ENCODE peak calls at places on chromosome 3, in ten cellular contexts. T is GM04503; S is uterus; O is H9; L is stimulated activated CD4-positive, alpha-beta T cell treated with anti-CD3 and anti-CD28 coated beads, Interleukin-2, amount 100 ng/mL, for 48 hours; V is NCI-H524; X is amygdala; K is Right ventricle myocardium inferior; Q is psoas muscle; J is NCI-H460. P is an unnamed sample.

GRCh38 chr3:18445421-18446066 is 20.4 kb upstream of the SATB1 start:
- DNase-seq in X (no peak), S (peak; percentile 21), K (no peak), J (no peak), V (peak; percentile 4), T (no peak), Q (no peak), O (no peak), L (peak; percentile 56), P (no peak)

GRCh38 chr3:192409203-192409837 is 318.0 kb downstream of the FGF12 start:
- DNase-seq in O (peak; percentile 76), V (peak; percentile 73), L (no peak), X (no peak), J (no peak), T (no peak), K (no peak), Q (peak; percentile 65), S (no peak), P (peak; percentile 21)

GRCh38 chr3:123833398-123833785 is 50.7 kb downstream of the MYLK start:
- DNase-seq in J (no peak), V (no peak), X (no peak), S (no peak), T (no peak), O (no peak), K (no peak), L (no peak), Q (no peak), P (no peak)

GRCh38 chr3:35965908-35966307 is 326.6 kb downstream of the ARPP21 start:
- DNase-seq in J (peak; percentile 14), Q (no peak), T (peak; percentile 4), K (no peak), V (peak; percentile 54), L (no peak), S (no peak), X (no peak), O (no peak), P (no peak)

GRCh38 chr3:179026636-179027035 is 45.0 kb downstream of the ZMAT3 start:
- DNase-seq in V (no peak), X (no peak), J (no peak), K (no peak), L (no peak), S (no peak), Q (no peak), O (no peak), T (no peak), P (no peak)

GRCh38 chr3:183324083-183324482 is 71.0 kb downstream of the B3GNT5 start:
- DNase-seq in T (no peak), Q (no peak), L (no peak), V (no peak), O (no peak), K (no peak), J (no peak), S (no peak), X (no peak), P (no peak)

GRCh38 chr3:107877936-107878335 is 212.9 kb downstream of the CD47 start:
- DNase-seq in J (no peak), L (no peak), K (no peak), O (no peak), Q (no peak), T (no peak), X (no peak), S (no peak), V (no peak), P (no peak)

GRCh38 chr3:50466177-50466576 is 37.3 kb downstream of the CACNA2D2 start:
- DNase-seq in T (no peak), Q (no peak), X (no peak), J (no peak), S (no peak), O (no peak), K (no peak), L (no peak), V (peak; percentile 52), P (no peak)

GRCh38 chr3:45972534-45973402 is 22.9 kb downstream of the FYCO1 start:
- DNase-seq in V (no peak), K (no peak), O (no peak), J (no peak), Q (no peak), S (peak; percentile 39), T (peak; percentile 71), X (no peak), L (no peak), P (peak; percentile 30)

GRCh38 chr3:10566451-10566850 is 61.1 kb upstream of the ATP2B2 start:
- DNase-seq in S (no peak), T (no peak), J (no peak), O (no peak), L (no peak), X (no peak), V (no peak), Q (no peak), K (no peak), P (no peak)

GRCh38 chr3:58173670-58174472 is 36.9 kb downstream of the DNASE1L3 start:
- DNase-seq in J (no peak), K (no peak), T (no peak), X (no peak), L (no peak), S (no peak), V (peak; percentile 73), O (peak; percentile 80), Q (no peak), P (no peak)

GRCh38 chr3:149819432-149819831 is 6.4 kb downstream of the RNF13 start:
- DNase-seq in Q (no peak), V (no peak), L (no peak), X (no peak), S (no peak), J (no peak), O (no peak), K (no peak), T (no peak), P (no peak)

GRCh38 chr3:61954097-61954528 is 392.7 kb downstream of the PTPRG start:
- DNase-seq in J (no peak), K (no peak), Q (no peak), O (no peak), S (no peak), X (no peak), L (no peak), T (no peak), V (no peak), P (no peak)

GRCh38 chr3:148604270-148605085 is 93.2 kb upstream of the AGTR1 start:
- DNase-seq in S (no peak), V (no peak), O (no peak), K (no peak), J (no peak), X (no peak), Q (peak; percentile 70), L (no peak), T (no peak), P (no peak)

GRCh38 chr3:147391726-147392082 is 14.6 kb downstream of the ZIC4 start:
- DNase-seq in L (no peak), T (no peak), Q (no peak), X (no peak), J (no peak), K (no peak), V (no peak), O (no peak), S (no peak), P (no peak)

GRCh38 chr3:16329792-16330061 is 64.7 kb downstream of the OXNAD1 start:
- DNase-seq in Q (no peak), O (no peak), V (no peak), K (no peak), X (no peak), T (no peak), S (no peak), L (no peak), J (no peak), P (no peak)

GRCh38 chr3:10945683-10946287 is 46.8 kb upstream of the SLC6A1 start:
- DNase-seq in V (peak; percentile 62), J (peak; percentile 38), S (peak; percentile 52), T (no peak), Q (peak; percentile 80), O (peak; percentile 90), L (peak; percentile 45), X (peak; percentile 45), K (peak; percentile 85), P (no peak)

GRCh38 chr3:150757768-150758167 is 5.2 kb downstream of the SIAH2 start:
- DNase-seq in Q (no peak), T (no peak), J (no peak), K (no peak), V (no peak), X (no peak), L (no peak), O (no peak), S (no peak), P (no peak)

GRCh38 chr3:190492966-190493365 is 20.9 kb upstream of the IL1RAP start:
- DNase-seq in K (no peak), L (no peak), J (no peak), X (no peak), Q (no peak), V (peak; percentile 33), O (no peak), T (no peak), S (no peak), P (no peak)

GRCh38 chr3:39849992-39850706 is 40.7 kb downstream of the MYRIP start:
- DNase-seq in Q (no peak), L (no peak), T (no peak), K (no peak), S (no peak), O (no peak), V (no peak), X (no peak), J (no peak), P (no peak)

GRCh38 chr3:10986592-10986991 is 6.0 kb upstream of the SLC6A1 start:
- DNase-seq in Q (no peak), S (no peak), T (no peak), L (no peak), V (no peak), J (no peak), O (no peak), K (no peak), X (no peak), P (no peak)

GRCh38 chr3:120349819-120350125 is 618 bp upstream of the LRRC58 start:
- DNase-seq in T (no peak), L (no peak), V (no peak), J (no peak), S (no peak), K (no peak), X (no peak), Q (no peak), O (no peak), P (no peak)

GRCh38 chr3:81459733-81460132 is 301.7 kb downstream of the GBE1 start:
- DNase-seq in O (no peak), V (no peak), T (no peak), L (no peak), J (no peak), K (no peak), S (no peak), X (no peak), Q (no peak), P (no peak)

P was measured in T1000.